ENCODE peak calls at places on chromosomes 11 and 22, in ten cellular contexts. One of them, this sample, is unnamed.

GRCh38 chr22:29351042-29351441 is 35.5 kb upstream of the RASL10A start:
- DNase-seq in NCI-H1105: no peak
- DNase-seq in RKO: no peak
- DNase-seq in DMS153: no peak
- DNase-seq in LHCN-M2: no peak
- DNase-seq in T47D: no peak
- DNase-seq in RPMI7951: no peak
- DNase-seq in CD8-positive, alpha-beta T cell: no peak
- DNase-seq in heart left ventricle: no peak
- DNase-seq in WTC11: no peak
- DNase-seq in this sample: no peak

GRCh38 chr11:95849087-95849825 is 59.0 kb downstream of the CEP57 start:
- DNase-seq in NCI-H1105: no peak
- DNase-seq in RKO: peak
- DNase-seq in DMS153: peak
- DNase-seq in LHCN-M2: peak
- DNase-seq in T47D: peak
- DNase-seq in RPMI7951: peak
- DNase-seq in CD8-positive, alpha-beta T cell: no peak
- DNase-seq in heart left ventricle: peak
- DNase-seq in WTC11: peak
- DNase-seq in this sample: no peak

GRCh38 chr11:72716291-72716690 is 35.9 kb downstream of the ARAP1 start:
- DNase-seq in NCI-H1105: peak
- DNase-seq in RKO: no peak
- DNase-seq in DMS153: no peak
- DNase-seq in LHCN-M2: no peak
- DNase-seq in T47D: no peak
- DNase-seq in RPMI7951: no peak
- DNase-seq in CD8-positive, alpha-beta T cell: no peak
- DNase-seq in heart left ventricle: no peak
- DNase-seq in WTC11: no peak
- DNase-seq in this sample: no peak

GRCh38 chr22:36612458-36612857 is 83.5 kb upstream of the EIF3D start:
- DNase-seq in NCI-H1105: no peak
- DNase-seq in RKO: no peak
- DNase-seq in DMS153: no peak
- DNase-seq in LHCN-M2: peak
- DNase-seq in T47D: no peak
- DNase-seq in RPMI7951: peak
- DNase-seq in CD8-positive, alpha-beta T cell: no peak
- DNase-seq in heart left ventricle: no peak
- DNase-seq in WTC11: no peak
- DNase-seq in this sample: no peak

GRCh38 chr11:69292221-69292648 is 1.7 kb upstream of the MYEOV start:
- DNase-seq in NCI-H1105: no peak
- DNase-seq in RKO: no peak
- DNase-seq in DMS153: no peak
- DNase-seq in LHCN-M2: no peak
- DNase-seq in T47D: peak
- DNase-seq in RPMI7951: no peak
- DNase-seq in CD8-positive, alpha-beta T cell: peak
- DNase-seq in heart left ventricle: no peak
- DNase-seq in WTC11: peak
- DNase-seq in this sample: no peak

GRCh38 chr22:33020721-33021120 is 37.5 kb downstream of the SYN3 start:
- DNase-seq in NCI-H1105: no peak
- DNase-seq in RKO: no peak
- DNase-seq in DMS153: no peak
- DNase-seq in LHCN-M2: no peak
- DNase-seq in T47D: no peak
- DNase-seq in RPMI7951: no peak
- DNase-seq in CD8-positive, alpha-beta T cell: no peak
- DNase-seq in heart left ventricle: no peak
- DNase-seq in WTC11: no peak
- DNase-seq in this sample: no peak

GRCh38 chr11:111905391-111905790 is 6.2 kb downstream of the CRYAB start:
- DNase-seq in NCI-H1105: no peak
- DNase-seq in RKO: no peak
- DNase-seq in DMS153: no peak
- DNase-seq in LHCN-M2: no peak
- DNase-seq in T47D: no peak
- DNase-seq in RPMI7951: no peak
- DNase-seq in CD8-positive, alpha-beta T cell: no peak
- DNase-seq in heart left ventricle: no peak
- DNase-seq in WTC11: no peak
- DNase-seq in this sample: no peak

GRCh38 chr11:16899708-16900107 is 114.5 kb downstream of the PLEKHA7 start:
- DNase-seq in NCI-H1105: no peak
- DNase-seq in RKO: no peak
- DNase-seq in DMS153: no peak
- DNase-seq in LHCN-M2: no peak
- DNase-seq in T47D: no peak
- DNase-seq in RPMI7951: no peak
- DNase-seq in CD8-positive, alpha-beta T cell: no peak
- DNase-seq in heart left ventricle: no peak
- DNase-seq in WTC11: no peak
- DNase-seq in this sample: no peak

GRCh38 chr11:68980776-68981065 is at the start of gene MRGPRD:
- DNase-seq in NCI-H1105: no peak
- DNase-seq in RKO: no peak
- DNase-seq in DMS153: no peak
- DNase-seq in LHCN-M2: no peak
- DNase-seq in T47D: no peak
- DNase-seq in RPMI7951: no peak
- DNase-seq in CD8-positive, alpha-beta T cell: no peak
- DNase-seq in heart left ventricle: no peak
- DNase-seq in WTC11: no peak
- DNase-seq in this sample: no peak

GRCh38 chr11:116994195-116994594 is 104.0 kb downstream of the SIK3 start:
- DNase-seq in NCI-H1105: no peak
- DNase-seq in RKO: no peak
- DNase-seq in DMS153: no peak
- DNase-seq in LHCN-M2: no peak
- DNase-seq in T47D: no peak
- DNase-seq in RPMI7951: no peak
- DNase-seq in CD8-positive, alpha-beta T cell: no peak
- DNase-seq in heart left ventricle: no peak
- DNase-seq in WTC11: no peak
- DNase-seq in this sample: no peak

GRCh38 chr11:128582496-128583366 is 4.6 kb downstream of the ETS1 start:
- DNase-seq in NCI-H1105: no peak
- DNase-seq in RKO: peak
- DNase-seq in DMS153: no peak
- DNase-seq in LHCN-M2: peak
- DNase-seq in T47D: peak
- DNase-seq in RPMI7951: peak
- DNase-seq in CD8-positive, alpha-beta T cell: no peak
- DNase-seq in heart left ventricle: no peak
- DNase-seq in WTC11: peak
- DNase-seq in this sample: no peak

GRCh38 chr22:35299217-35299716 is 427 bp upstream of the TOM1 start:
- DNase-seq in NCI-H1105: peak
- DNase-seq in RKO: peak
- DNase-seq in DMS153: peak
- DNase-seq in LHCN-M2: peak
- DNase-seq in T47D: no peak
- DNase-seq in RPMI7951: peak
- DNase-seq in CD8-positive, alpha-beta T cell: no peak
- DNase-seq in heart left ventricle: no peak
- DNase-seq in WTC11: no peak
- DNase-seq in this sample: no peak

GRCh38 chr11:71286701-71287643 is 34.6 kb upstream of the SHANK2 start:
- DNase-seq in NCI-H1105: no peak
- DNase-seq in RKO: no peak
- DNase-seq in DMS153: no peak
- DNase-seq in LHCN-M2: peak
- DNase-seq in T47D: peak
- DNase-seq in RPMI7951: peak
- DNase-seq in CD8-positive, alpha-beta T cell: no peak
- DNase-seq in heart left ventricle: no peak
- DNase-seq in WTC11: peak
- DNase-seq in this sample: no peak

GRCh38 chr11:130583866-130584265 is 135.4 kb downstream of the ADAMTS15 start:
- DNase-seq in NCI-H1105: no peak
- DNase-seq in RKO: no peak
- DNase-seq in DMS153: no peak
- DNase-seq in LHCN-M2: no peak
- DNase-seq in T47D: no peak
- DNase-seq in RPMI7951: peak
- DNase-seq in CD8-positive, alpha-beta T cell: no peak
- DNase-seq in heart left ventricle: no peak
- DNase-seq in WTC11: no peak
- DNase-seq in this sample: no peak

GRCh38 chr11:71186861-71187260 is 65.5 kb downstream of the SHANK2 start:
- DNase-seq in NCI-H1105: no peak
- DNase-seq in RKO: no peak
- DNase-seq in DMS153: no peak
- DNase-seq in LHCN-M2: no peak
- DNase-seq in T47D: no peak
- DNase-seq in RPMI7951: no peak
- DNase-seq in CD8-positive, alpha-beta T cell: no peak
- DNase-seq in heart left ventricle: no peak
- DNase-seq in WTC11: no peak
- DNase-seq in this sample: no peak

GRCh38 chr11:64048042-64048854 is 12.5 kb downstream of the FLRT1 start:
- DNase-seq in NCI-H1105: no peak
- DNase-seq in RKO: no peak
- DNase-seq in DMS153: no peak
- DNase-seq in LHCN-M2: peak
- DNase-seq in T47D: no peak
- DNase-seq in RPMI7951: peak
- DNase-seq in CD8-positive, alpha-beta T cell: no peak
- DNase-seq in heart left ventricle: no peak
- DNase-seq in WTC11: no peak
- DNase-seq in this sample: no peak

GRCh38 chr11:117878314-117878938 is 2.0 kb upstream of the FXYD6 start:
- DNase-seq in NCI-H1105: no peak
- DNase-seq in RKO: no peak
- DNase-seq in DMS153: no peak
- DNase-seq in LHCN-M2: peak
- DNase-seq in T47D: no peak
- DNase-seq in RPMI7951: no peak
- DNase-seq in CD8-positive, alpha-beta T cell: no peak
- DNase-seq in heart left ventricle: no peak
- DNase-seq in WTC11: no peak
- DNase-seq in this sample: no peak

GRCh38 chr11:26950260-26950719 is 43.6 kb upstream of the FIBIN start:
- DNase-seq in NCI-H1105: no peak
- DNase-seq in RKO: no peak
- DNase-seq in DMS153: no peak
- DNase-seq in LHCN-M2: peak
- DNase-seq in T47D: peak
- DNase-seq in RPMI7951: peak
- DNase-seq in CD8-positive, alpha-beta T cell: no peak
- DNase-seq in heart left ventricle: no peak
- DNase-seq in WTC11: no peak
- DNase-seq in this sample: no peak

GRCh38 chr22:17748555-17749353 is 25.5 kb downstream of the BID start:
- DNase-seq in NCI-H1105: no peak
- DNase-seq in RKO: no peak
- DNase-seq in DMS153: no peak
- DNase-seq in LHCN-M2: no peak
- DNase-seq in T47D: no peak
- DNase-seq in RPMI7951: no peak
- DNase-seq in CD8-positive, alpha-beta T cell: no peak
- DNase-seq in heart left ventricle: no peak
- DNase-seq in WTC11: peak
- DNase-seq in this sample: no peak

GRCh38 chr11:96061730-96062524 is 138.0 kb upstream of the MTMR2 start:
- DNase-seq in NCI-H1105: no peak
- DNase-seq in RKO: no peak
- DNase-seq in DMS153: no peak
- DNase-seq in LHCN-M2: peak
- DNase-seq in T47D: peak
- DNase-seq in RPMI7951: peak
- DNase-seq in CD8-positive, alpha-beta T cell: no peak
- DNase-seq in heart left ventricle: no peak
- DNase-seq in WTC11: no peak
- DNase-seq in this sample: no peak

GRCh38 chr22:24727218-24727851 is 47.2 kb downstream of the PIWIL3 start:
- DNase-seq in NCI-H1105: peak
- DNase-seq in RKO: peak
- DNase-seq in DMS153: peak
- DNase-seq in LHCN-M2: peak
- DNase-seq in T47D: peak
- DNase-seq in RPMI7951: peak
- DNase-seq in CD8-positive, alpha-beta T cell: no peak
- DNase-seq in heart left ventricle: peak
- DNase-seq in WTC11: no peak
- DNase-seq in this sample: peak

GRCh38 chr11:72700026-72700610 is 25.9 kb upstream of the PDE2A start:
- DNase-seq in NCI-H1105: no peak
- DNase-seq in RKO: peak
- DNase-seq in DMS153: no peak
- DNase-seq in LHCN-M2: no peak
- DNase-seq in T47D: no peak
- DNase-seq in RPMI7951: peak
- DNase-seq in CD8-positive, alpha-beta T cell: no peak
- DNase-seq in heart left ventricle: no peak
- DNase-seq in WTC11: no peak
- DNase-seq in this sample: no peak

GRCh38 chr11:8807544-8808225 is 103.3 kb upstream of the AKIP1 start:
- DNase-seq in NCI-H1105: no peak
- DNase-seq in RKO: no peak
- DNase-seq in DMS153: no peak
- DNase-seq in LHCN-M2: peak
- DNase-seq in T47D: peak
- DNase-seq in RPMI7951: peak
- DNase-seq in CD8-positive, alpha-beta T cell: no peak
- DNase-seq in heart left ventricle: peak
- DNase-seq in WTC11: no peak
- DNase-seq in this sample: no peak

GRCh38 chr11:59205664-59206063 is 7.1 kb downstream of the MPEG1 start:
- DNase-seq in NCI-H1105: no peak
- DNase-seq in RKO: no peak
- DNase-seq in DMS153: no peak
- DNase-seq in LHCN-M2: no peak
- DNase-seq in T47D: no peak
- DNase-seq in RPMI7951: no peak
- DNase-seq in CD8-positive, alpha-beta T cell: no peak
- DNase-seq in heart left ventricle: no peak
- DNase-seq in WTC11: no peak
- DNase-seq in this sample: no peak

GRCh38 chr11:132171031-132171430 is 800.6 kb downstream of the NTM start:
- DNase-seq in NCI-H1105: no peak
- DNase-seq in RKO: no peak
- DNase-seq in DMS153: no peak
- DNase-seq in LHCN-M2: no peak
- DNase-seq in T47D: no peak
- DNase-seq in RPMI7951: no peak
- DNase-seq in CD8-positive, alpha-beta T cell: no peak
- DNase-seq in heart left ventricle: no peak
- DNase-seq in WTC11: no peak
- DNase-seq in this sample: no peak

GRCh38 chr22:31742682-31743081 is 7.2 kb downstream of the PRR14L start:
- DNase-seq in NCI-H1105: no peak
- DNase-seq in RKO: no peak
- DNase-seq in DMS153: no peak
- DNase-seq in LHCN-M2: no peak
- DNase-seq in T47D: no peak
- DNase-seq in RPMI7951: no peak
- DNase-seq in CD8-positive, alpha-beta T cell: no peak
- DNase-seq in heart left ventricle: no peak
- DNase-seq in WTC11: no peak
- DNase-seq in this sample: no peak

GRCh38 chr11:20035701-20036601 is 124.3 kb downstream of the DBX1 start:
- DNase-seq in NCI-H1105: peak
- DNase-seq in RKO: peak
- DNase-seq in DMS153: peak
- DNase-seq in LHCN-M2: peak
- DNase-seq in T47D: peak
- DNase-seq in RPMI7951: peak
- DNase-seq in CD8-positive, alpha-beta T cell: no peak
- DNase-seq in heart left ventricle: no peak
- DNase-seq in WTC11: no peak
- DNase-seq in this sample: peak

GRCh38 chr11:108221981-108222685 is at the start of gene NPAT:
- DNase-seq in NCI-H1105: no peak
- DNase-seq in RKO: no peak
- DNase-seq in DMS153: no peak
- DNase-seq in LHCN-M2: no peak
- DNase-seq in T47D: no peak
- DNase-seq in RPMI7951: no peak
- DNase-seq in CD8-positive, alpha-beta T cell: no peak
- DNase-seq in heart left ventricle: no peak
- DNase-seq in WTC11: no peak
- DNase-seq in this sample: no peak